ENCODE peak calls at places on chromosomes 7 and 10, in nine cellular contexts. One of them, this sample, is unnamed.

GRCh38 chr7:129612112-129613015 is 844 bp downstream of the NRF1 start:
- DNase-seq in activated B cell treated with CpG ODN at 0.5 μM for 24 hours: no peak
- DNase-seq in IMR-90: peak
- DNase-seq in right atrium auricular region: no peak
- DNase-seq in psoas muscle: peak
- DNase-seq in A549: peak
- DNase-seq in nephron progenitor cell: no peak
- DNase-seq in HFF-Myc: no peak
- DNase-seq in suprapubic skin: peak
- DNase-seq in this sample: peak

GRCh38 chr10:53122265-53122664 is 349.7 kb upstream of the MBL2 start:
- DNase-seq in activated B cell treated with CpG ODN at 0.5 μM for 24 hours: no peak
- DNase-seq in IMR-90: no peak
- DNase-seq in right atrium auricular region: no peak
- DNase-seq in psoas muscle: no peak
- DNase-seq in A549: no peak
- DNase-seq in nephron progenitor cell: no peak
- DNase-seq in HFF-Myc: no peak
- DNase-seq in suprapubic skin: no peak
- DNase-seq in this sample: no peak

GRCh38 chr10:500876-501275 is 188.6 kb downstream of the DIP2C start:
- DNase-seq in activated B cell treated with CpG ODN at 0.5 μM for 24 hours: no peak
- DNase-seq in IMR-90: peak
- DNase-seq in right atrium auricular region: no peak
- DNase-seq in psoas muscle: peak
- DNase-seq in A549: no peak
- DNase-seq in nephron progenitor cell: no peak
- DNase-seq in HFF-Myc: no peak
- DNase-seq in suprapubic skin: peak
- DNase-seq in this sample: no peak

GRCh38 chr7:71625534-71625933 is 493.6 kb downstream of the GALNT17 start:
- DNase-seq in activated B cell treated with CpG ODN at 0.5 μM for 24 hours: no peak
- DNase-seq in IMR-90: no peak
- DNase-seq in right atrium auricular region: no peak
- DNase-seq in psoas muscle: no peak
- DNase-seq in A549: no peak
- DNase-seq in nephron progenitor cell: no peak
- DNase-seq in HFF-Myc: no peak
- DNase-seq in suprapubic skin: no peak
- DNase-seq in this sample: no peak

GRCh38 chr10:133103311-133103910 is 15.7 kb downstream of the ADGRA1 start:
- DNase-seq in activated B cell treated with CpG ODN at 0.5 μM for 24 hours: no peak
- DNase-seq in IMR-90: no peak
- DNase-seq in right atrium auricular region: no peak
- DNase-seq in psoas muscle: no peak
- DNase-seq in A549: no peak
- DNase-seq in nephron progenitor cell: no peak
- DNase-seq in HFF-Myc: no peak
- DNase-seq in suprapubic skin: no peak
- DNase-seq in this sample: no peak

GRCh38 chr10:34862892-34863291 is 47.8 kb upstream of the PARD3 start:
- DNase-seq in activated B cell treated with CpG ODN at 0.5 μM for 24 hours: no peak
- DNase-seq in IMR-90: no peak
- DNase-seq in right atrium auricular region: no peak
- DNase-seq in psoas muscle: no peak
- DNase-seq in A549: no peak
- DNase-seq in nephron progenitor cell: no peak
- DNase-seq in HFF-Myc: no peak
- DNase-seq in suprapubic skin: no peak
- DNase-seq in this sample: no peak

GRCh38 chr10:53957401-53957800 is 843.6 kb downstream of the PCDH15 start:
- DNase-seq in activated B cell treated with CpG ODN at 0.5 μM for 24 hours: no peak
- DNase-seq in IMR-90: no peak
- DNase-seq in right atrium auricular region: no peak
- DNase-seq in psoas muscle: no peak
- DNase-seq in A549: no peak
- DNase-seq in nephron progenitor cell: no peak
- DNase-seq in HFF-Myc: no peak
- DNase-seq in suprapubic skin: no peak
- DNase-seq in this sample: no peak

GRCh38 chr10:43863859-43864591 is 215.3 kb upstream of the ZNF32 start:
- DNase-seq in activated B cell treated with CpG ODN at 0.5 μM for 24 hours: no peak
- DNase-seq in IMR-90: peak
- DNase-seq in right atrium auricular region: peak
- DNase-seq in psoas muscle: peak
- DNase-seq in A549: no peak
- DNase-seq in nephron progenitor cell: no peak
- DNase-seq in HFF-Myc: no peak
- DNase-seq in suprapubic skin: no peak
- DNase-seq in this sample: no peak

GRCh38 chr7:100489121-100489520 is 5.4 kb downstream of the NYAP1 start:
- DNase-seq in activated B cell treated with CpG ODN at 0.5 μM for 24 hours: no peak
- DNase-seq in IMR-90: no peak
- DNase-seq in right atrium auricular region: no peak
- DNase-seq in psoas muscle: no peak
- DNase-seq in A549: no peak
- DNase-seq in nephron progenitor cell: no peak
- DNase-seq in HFF-Myc: no peak
- DNase-seq in suprapubic skin: no peak
- DNase-seq in this sample: no peak

DNA sequence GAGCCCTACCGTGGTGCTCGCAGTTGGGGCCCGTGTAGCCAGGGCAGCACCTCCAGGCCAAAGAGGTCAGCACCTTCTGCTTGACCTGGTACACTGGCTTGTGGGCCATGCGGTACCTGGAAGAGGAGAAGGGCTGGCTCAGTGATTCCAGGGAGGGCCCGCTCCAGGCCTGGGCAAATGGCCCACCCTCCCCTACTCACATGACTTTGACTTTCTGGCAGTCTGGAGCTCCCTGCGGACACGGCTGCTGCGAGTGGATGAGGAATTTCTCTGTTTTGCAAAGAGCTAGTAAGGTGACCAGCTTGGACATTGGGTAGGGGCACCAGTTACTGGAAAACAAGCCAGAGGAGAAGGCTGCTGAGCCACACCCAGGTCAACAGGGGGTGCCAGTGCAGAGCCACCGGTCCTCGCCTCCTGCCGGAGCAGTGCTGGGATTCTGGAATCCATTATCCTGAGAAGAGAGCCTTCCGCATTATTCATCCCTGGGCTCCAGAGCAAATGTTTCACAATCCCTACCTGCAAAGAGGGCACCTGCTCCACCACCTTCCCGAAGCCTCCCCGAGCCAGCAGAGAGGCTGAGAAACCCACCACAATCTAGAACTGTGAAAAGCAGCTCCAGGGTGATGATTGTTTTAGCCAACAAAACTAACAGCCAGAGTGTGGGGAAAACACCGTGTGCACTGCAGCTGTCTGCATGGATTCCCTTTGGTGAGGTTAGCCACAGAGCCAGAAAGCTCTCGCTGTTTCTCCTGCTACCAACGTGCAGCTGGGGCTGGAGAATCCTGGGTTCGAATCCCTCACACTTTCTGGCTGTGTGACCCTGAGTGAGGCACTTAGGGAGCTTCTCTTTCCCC is 11.8 kb downstream of the MMRN2 start:
- DNase-seq in activated B cell treated with CpG ODN at 0.5 μM for 24 hours: no peak
- DNase-seq in IMR-90: no peak
- DNase-seq in right atrium auricular region: peak
- DNase-seq in psoas muscle: peak
- DNase-seq in A549: no peak
- DNase-seq in nephron progenitor cell: peak
- DNase-seq in HFF-Myc: no peak
- DNase-seq in suprapubic skin: peak
- DNase-seq in this sample: no peak
- TF ChIP-seq CTCF in activated B cell treated with CpG ODN at 0.5 μM for 24 hours: no peak
- TF ChIP-seq CTCF in IMR-90: no peak
- TF ChIP-seq CTCF in right atrium auricular region: no peak
- TF ChIP-seq CTCF in psoas muscle: no peak
- TF ChIP-seq CTCF in A549: peak
- TF ChIP-seq CTCF in nephron progenitor cell: peak
- TF ChIP-seq CTCF in HFF-Myc: peak
- TF ChIP-seq CTCF in suprapubic skin: no peak
- TF ChIP-seq CTCF in this sample: no peak

DNA sequence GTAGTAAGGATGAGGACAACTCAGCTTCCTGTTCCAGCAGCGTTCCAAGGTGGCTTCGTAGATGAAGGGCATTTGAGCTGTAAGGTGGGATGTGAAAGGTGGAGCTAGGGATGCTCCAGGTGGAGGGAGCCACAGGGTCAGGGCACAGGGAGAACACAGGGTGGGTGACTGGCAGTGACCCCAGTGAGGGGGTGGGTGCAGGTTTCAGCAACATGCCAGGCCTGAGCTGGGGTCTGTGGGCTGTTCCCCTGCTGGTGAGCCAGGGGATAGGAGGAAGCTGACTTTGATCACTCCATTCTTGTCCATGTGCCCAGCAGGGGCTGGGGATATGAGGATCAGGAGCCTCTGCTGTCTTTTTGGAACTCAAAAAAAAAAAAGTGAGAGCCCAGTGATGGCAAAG is 33.2 kb downstream of the CDH23 start:
- DNase-seq in activated B cell treated with CpG ODN at 0.5 μM for 24 hours: no peak
- DNase-seq in IMR-90: no peak
- DNase-seq in right atrium auricular region: no peak
- DNase-seq in psoas muscle: no peak
- DNase-seq in A549: peak
- DNase-seq in nephron progenitor cell: no peak
- DNase-seq in HFF-Myc: no peak
- DNase-seq in suprapubic skin: no peak
- DNase-seq in this sample: no peak
- TF ChIP-seq CTCF in activated B cell treated with CpG ODN at 0.5 μM for 24 hours: no peak
- TF ChIP-seq CTCF in IMR-90: no peak
- TF ChIP-seq CTCF in right atrium auricular region: no peak
- TF ChIP-seq CTCF in psoas muscle: no peak
- TF ChIP-seq CTCF in A549: no peak
- TF ChIP-seq CTCF in nephron progenitor cell: peak
- TF ChIP-seq CTCF in HFF-Myc: peak
- TF ChIP-seq CTCF in suprapubic skin: no peak
- TF ChIP-seq CTCF in this sample: no peak

GRCh38 chr10:25933653-25934608 is at the start of gene MYO3A:
- DNase-seq in activated B cell treated with CpG ODN at 0.5 μM for 24 hours: peak
- DNase-seq in IMR-90: no peak
- DNase-seq in right atrium auricular region: no peak
- DNase-seq in psoas muscle: no peak
- DNase-seq in A549: no peak
- DNase-seq in nephron progenitor cell: peak
- DNase-seq in HFF-Myc: no peak
- DNase-seq in suprapubic skin: no peak
- DNase-seq in this sample: no peak

GRCh38 chr10:25934673-25935139 is 677 bp downstream of the MYO3A start:
- DNase-seq in activated B cell treated with CpG ODN at 0.5 μM for 24 hours: peak
- DNase-seq in IMR-90: no peak
- DNase-seq in right atrium auricular region: no peak
- DNase-seq in psoas muscle: no peak
- DNase-seq in A549: no peak
- DNase-seq in nephron progenitor cell: peak
- DNase-seq in HFF-Myc: no peak
- DNase-seq in suprapubic skin: no peak
- DNase-seq in this sample: no peak
- TF ChIP-seq CTCF in activated B cell treated with CpG ODN at 0.5 μM for 24 hours: no peak
- TF ChIP-seq CTCF in IMR-90: no peak
- TF ChIP-seq CTCF in right atrium auricular region: no peak
- TF ChIP-seq CTCF in psoas muscle: no peak
- TF ChIP-seq CTCF in A549: peak
- TF ChIP-seq CTCF in nephron progenitor cell: peak
- TF ChIP-seq CTCF in HFF-Myc: no peak
- TF ChIP-seq CTCF in suprapubic skin: peak
- TF ChIP-seq CTCF in this sample: no peak

DNA sequence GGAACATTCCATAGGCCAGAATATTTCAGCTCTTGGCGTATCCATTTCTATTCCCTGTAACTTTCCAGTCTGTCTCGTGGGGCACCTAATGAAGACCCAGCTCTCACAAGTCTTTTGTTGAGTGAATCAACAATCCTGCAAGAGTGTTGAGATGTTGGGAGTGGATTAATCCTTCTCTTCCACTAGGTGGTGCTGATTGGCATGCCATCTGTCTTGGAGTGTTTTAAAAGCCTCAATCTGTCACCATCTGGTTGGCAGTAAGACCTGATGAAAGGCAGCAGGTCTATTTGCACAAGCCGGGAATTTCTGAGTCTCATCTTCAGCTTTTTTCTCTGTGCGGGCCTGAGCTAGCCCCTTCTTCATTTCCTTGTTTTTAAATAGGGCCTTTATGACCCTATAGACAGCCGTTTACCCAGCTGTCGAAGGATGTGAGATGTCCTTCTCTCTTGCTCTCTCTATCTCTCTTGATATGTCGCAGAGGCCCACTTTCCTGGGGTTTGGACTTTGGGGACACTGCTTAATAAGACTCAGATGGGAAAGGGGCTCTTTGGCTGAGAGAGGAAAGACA is 180.5 kb downstream of the ZNF365 start:
- DNase-seq in activated B cell treated with CpG ODN at 0.5 μM for 24 hours: no peak
- DNase-seq in IMR-90: peak
- DNase-seq in right atrium auricular region: no peak
- DNase-seq in psoas muscle: no peak
- DNase-seq in A549: no peak
- DNase-seq in nephron progenitor cell: peak
- DNase-seq in HFF-Myc: no peak
- DNase-seq in suprapubic skin: no peak
- DNase-seq in this sample: no peak
- TF ChIP-seq CTCF in activated B cell treated with CpG ODN at 0.5 μM for 24 hours: no peak
- TF ChIP-seq CTCF in IMR-90: peak
- TF ChIP-seq CTCF in right atrium auricular region: peak
- TF ChIP-seq CTCF in psoas muscle: peak
- TF ChIP-seq CTCF in A549: peak
- TF ChIP-seq CTCF in nephron progenitor cell: peak
- TF ChIP-seq CTCF in HFF-Myc: peak
- TF ChIP-seq CTCF in suprapubic skin: peak
- TF ChIP-seq CTCF in this sample: no peak

GRCh38 chr7:65981965-65982792 is at the start of gene GUSB:
- DNase-seq in activated B cell treated with CpG ODN at 0.5 μM for 24 hours: peak
- DNase-seq in IMR-90: peak
- DNase-seq in right atrium auricular region: peak
- DNase-seq in psoas muscle: peak
- DNase-seq in A549: peak
- DNase-seq in nephron progenitor cell: peak
- DNase-seq in HFF-Myc: peak
- DNase-seq in suprapubic skin: peak
- DNase-seq in this sample: peak

GRCh38 chr7:65983965-65984654 is 2.1 kb upstream of the GUSB start:
- DNase-seq in activated B cell treated with CpG ODN at 0.5 μM for 24 hours: no peak
- DNase-seq in IMR-90: no peak
- DNase-seq in right atrium auricular region: no peak
- DNase-seq in psoas muscle: no peak
- DNase-seq in A549: peak
- DNase-seq in nephron progenitor cell: no peak
- DNase-seq in HFF-Myc: no peak
- DNase-seq in suprapubic skin: no peak
- DNase-seq in this sample: no peak

GRCh38 chr7:65988084-65988483 is 6.1 kb upstream of the GUSB start:
- DNase-seq in activated B cell treated with CpG ODN at 0.5 μM for 24 hours: no peak
- DNase-seq in IMR-90: no peak
- DNase-seq in right atrium auricular region: no peak
- DNase-seq in psoas muscle: no peak
- DNase-seq in A549: no peak
- DNase-seq in nephron progenitor cell: no peak
- DNase-seq in HFF-Myc: no peak
- DNase-seq in suprapubic skin: no peak
- DNase-seq in this sample: no peak
- TF ChIP-seq CTCF in activated B cell treated with CpG ODN at 0.5 μM for 24 hours: no peak
- TF ChIP-seq CTCF in IMR-90: no peak
- TF ChIP-seq CTCF in right atrium auricular region: no peak
- TF ChIP-seq CTCF in psoas muscle: no peak
- TF ChIP-seq CTCF in A549: no peak
- TF ChIP-seq CTCF in nephron progenitor cell: no peak
- TF ChIP-seq CTCF in HFF-Myc: no peak
- TF ChIP-seq CTCF in suprapubic skin: no peak
- TF ChIP-seq CTCF in this sample: no peak

This sample was measured in omental fat pad.